ENCODE peak calls at places on chromosomes 3 and 15, in eight cellular contexts. S, H, J, I, F, X, G and L are unnamed samples.

GRCh38 chr3:167876603-167877325 is 141.2 kb downstream of the SERPINI1 start:
- DNase-seq in S (no peak), H (no peak), J (peak; percentile 73), I (no peak), F (peak; percentile 77), X (no peak), G (no peak), L (peak; percentile 76)

GRCh38 chr3:5072100-5072816 is 49.8 kb upstream of the ARL8B start:
- DNase-seq in S (no peak), H (no peak), J (no peak), I (no peak), F (no peak), X (no peak), G (no peak), L (peak; percentile 75)

GRCh38 chr3:48410205-48411040 is 19.5 kb downstream of the PLXNB1 start:
- DNase-seq in S (peak; percentile 45), H (peak; percentile 79), J (no peak), I (no peak), F (no peak), X (no peak), G (peak; percentile 21), L (no peak)

GRCh38 chr3:174547801-174548200 is 311.3 kb upstream of the NAALADL2 start:
- DNase-seq in S (no peak), H (no peak), J (no peak), I (no peak), F (no peak), X (no peak), G (no peak), L (no peak)

GRCh38 chr3:8853081-8853480 is 83.7 kb upstream of the OXTR start:
- DNase-seq in S (no peak), H (no peak), J (no peak), I (no peak), F (no peak), X (no peak), G (no peak), L (no peak)

GRCh38 chr3:56137406-56137805 is 330.9 kb downstream of the ERC2 start:
- DNase-seq in S (no peak), H (peak; percentile 43), J (peak; percentile 77), I (no peak), F (no peak), X (no peak), G (no peak), L (no peak)

GRCh38 chr3:141412087-141412935 is 44.0 kb downstream of the ZBTB38 start:
- DNase-seq in S (no peak), H (no peak), J (peak; percentile 80), I (peak; percentile 56), F (peak; percentile 59), X (peak; percentile 33), G (no peak), L (peak; percentile 60)

GRCh38 chr15:79896634-79897379 is at the start of gene MTHFS:
- DNase-seq in S (peak; percentile 89), H (peak; percentile 92), J (peak; percentile 86), I (peak; percentile 84), F (peak; percentile 86), X (peak; percentile 84), G (peak; percentile 88), L (peak; percentile 68)

GRCh38 chr15:74345051-74345450 is 22.4 kb downstream of the CYP11A1 start:
- DNase-seq in S (no peak), H (no peak), J (peak; percentile 46), I (no peak), F (no peak), X (no peak), G (no peak), L (no peak)

GRCh38 chr15:76310470-76311070 is 699 bp downstream of the ETFA start:
- DNase-seq in S (no peak), H (no peak), J (peak; percentile 18), I (no peak), F (peak; percentile 3), X (no peak), G (no peak), L (no peak)

GRCh38 chr3:64240445-64240844 is 15.2 kb upstream of the PRICKLE2 start:
- DNase-seq in S (no peak), H (no peak), J (no peak), I (no peak), F (no peak), X (no peak), G (no peak), L (no peak)
- H3K27ac ChIP-seq in S (peak overlapping the region; percentile 68), H (no peak overlapping the region), J (no peak overlapping the region), I (no peak overlapping the region), F (no peak overlapping the region), X (no peak overlapping the region), G (no peak overlapping the region), L (no peak overlapping the region)

GRCh38 chr3:94159062-94159726 is 96.3 kb downstream of the NSUN3 start:
- DNase-seq in S (peak; percentile 54), H (no peak), J (peak; percentile 79), I (no peak), F (peak; percentile 65), X (peak; percentile 17), G (no peak), L (peak; percentile 59)
- TF ChIP-seq CTCF in S (no peak), H (no peak), J (no peak), I (no peak), F (no peak), X (no peak), G (peak; percentile 25), L (peak; percentile 31)

GRCh38 chr3:127262533-127262932 is 25.3 kb downstream of the PRR20G start:
- DNase-seq in S (no peak), H (peak; percentile 71), J (no peak), I (no peak), F (no peak), X (no peak), G (no peak), L (no peak)
- H3K27me3 ChIP-seq in S (no peaks in the 10 kb centered on the region), H (peaks cover 23% of the 10 kb centered on the region), J (no peaks in the 10 kb centered on the region), I (no peaks in the 10 kb centered on the region), F (peaks cover 8% of the 10 kb centered on the region), X (peaks cover 8% of the 10 kb centered on the region), G (no peaks in the 10 kb centered on the region), L (peaks cover 1% of the 10 kb centered on the region)

GRCh38 chr15:31434418-31435255 is 108.0 kb downstream of the KLF13 start:
- DNase-seq in S (no peak), H (peak; percentile 99), J (peak; percentile 91), I (peak; percentile 11), F (peak; percentile 56), X (no peak), G (no peak), L (peak; percentile 86)
- H3K27ac ChIP-seq in S (peak overlapping the region; percentile 6), H (peak overlapping the region; percentile 95), J (no peak overlapping the region), I (no peak overlapping the region), F (no peak overlapping the region), X (no peak overlapping the region), G (no peak overlapping the region), L (peak overlapping the region; percentile 99)

DNA sequence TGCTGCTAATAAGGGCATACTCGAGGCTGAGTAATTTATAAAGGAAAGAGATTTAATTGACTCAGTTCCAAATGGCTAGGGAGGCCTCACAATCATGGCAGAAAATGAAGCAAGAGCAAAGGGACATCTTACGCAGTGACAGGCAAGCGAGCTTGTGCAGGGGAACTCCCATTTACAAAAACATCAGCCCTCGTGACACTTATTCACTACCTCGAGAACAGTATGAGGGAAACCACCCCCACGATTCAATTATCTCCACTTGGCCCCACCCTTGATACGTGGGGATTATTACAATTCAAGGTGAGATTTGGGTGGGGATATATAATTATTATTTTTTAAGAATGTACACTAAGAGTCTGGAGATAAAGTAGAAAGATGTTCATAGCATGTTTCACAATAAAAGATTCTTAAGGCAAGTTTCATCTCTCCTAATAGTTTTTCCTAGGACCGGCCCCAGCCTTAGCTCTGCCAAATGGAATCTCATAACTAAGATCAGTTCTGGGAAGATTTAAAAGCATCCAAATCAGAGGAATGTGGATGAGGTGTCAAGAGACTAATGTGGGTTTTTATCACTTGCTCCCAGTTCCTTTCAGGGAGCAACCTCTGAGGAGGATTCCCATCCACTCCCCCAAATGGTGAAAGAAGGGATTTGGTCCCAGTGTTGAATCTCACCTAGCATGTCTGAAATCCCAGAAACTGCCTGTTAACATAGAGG is 221.0 kb downstream of the ZMAT3 start:
- DNase-seq in S (no peak), H (no peak), J (no peak), I (no peak), F (no peak), X (no peak), G (no peak), L (no peak)
- TF ChIP-seq CTCF in S (no peak), H (no peak), J (no peak), I (no peak), F (no peak), X (no peak), G (no peak), L (no peak)

DNA sequence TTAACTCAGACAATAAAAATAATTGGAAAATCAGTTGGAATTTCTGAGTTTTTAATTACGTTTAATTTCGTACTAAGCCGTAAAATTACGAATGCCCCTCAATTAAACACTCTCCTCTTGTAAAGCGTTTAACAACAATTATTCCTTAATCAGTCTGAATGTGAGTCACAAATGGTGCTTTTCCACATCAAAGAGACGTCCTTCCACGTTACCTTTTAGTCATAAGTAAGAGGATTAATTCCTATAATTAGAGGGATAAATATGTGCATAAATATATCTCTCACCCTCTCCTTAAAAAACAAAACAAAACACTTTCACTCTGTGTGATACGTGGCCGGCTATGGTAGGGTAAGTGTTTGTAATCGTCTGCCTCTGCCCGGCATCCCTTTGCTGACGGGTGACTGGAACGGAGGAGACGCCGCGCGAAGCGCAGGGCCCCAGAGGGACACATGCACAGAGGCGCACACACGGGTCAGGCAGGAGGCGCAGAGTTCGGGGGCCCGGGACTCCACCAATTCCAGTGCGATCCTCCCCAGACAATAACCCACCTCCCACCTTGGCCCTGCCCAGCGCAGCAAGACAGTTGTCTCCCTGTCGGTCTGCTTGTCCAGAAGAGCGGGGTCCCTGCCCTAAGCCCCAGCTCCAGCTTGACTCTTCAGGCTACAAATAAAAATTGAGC is 9.7 kb upstream of the MEIS2 start:
- DNase-seq in S (no peak), H (no peak), J (peak; percentile 82), I (peak; percentile 66), F (no peak), X (no peak), G (peak; percentile 51), L (peak; percentile 29)
- H3K27me3 ChIP-seq in S (peaks cover 99% of the 10 kb centered on the region), H (peaks cover 33% of the 10 kb centered on the region), J (no peaks in the 10 kb centered on the region), I (peaks cover 95% of the 10 kb centered on the region), F (no peaks in the 10 kb centered on the region), X (no peaks in the 10 kb centered on the region), G (no peaks in the 10 kb centered on the region), L (peaks cover 77% of the 10 kb centered on the region)

GRCh38 chr3:14441240-14441919 is 39.0 kb downstream of the SLC6A6 start:
- DNase-seq in S (no peak), H (peak; percentile 72), J (no peak), I (no peak), F (peak; percentile 67), X (peak; percentile 59), G (no peak), L (no peak)

GRCh38 chr3:14439501-14440167 is 37.2 kb downstream of the SLC6A6 start:
- DNase-seq in S (no peak), H (peak; percentile 87), J (peak; percentile 76), I (no peak), F (no peak), X (peak; percentile 31), G (peak; percentile 87), L (no peak)

GRCh38 chr3:14440531-14441239 is 38.3 kb downstream of the SLC6A6 start:
- DNase-seq in S (no peak), H (peak; percentile 86), J (peak; percentile 34), I (peak; percentile 77), F (peak; percentile 21), X (peak; percentile 62), G (peak; percentile 88), L (no peak)

GRCh38 chr3:14438929-14439328 is 36.5 kb downstream of the SLC6A6 start:
- DNase-seq in S (no peak), H (no peak), J (no peak), I (no peak), F (no peak), X (no peak), G (no peak), L (no peak)

DNA sequence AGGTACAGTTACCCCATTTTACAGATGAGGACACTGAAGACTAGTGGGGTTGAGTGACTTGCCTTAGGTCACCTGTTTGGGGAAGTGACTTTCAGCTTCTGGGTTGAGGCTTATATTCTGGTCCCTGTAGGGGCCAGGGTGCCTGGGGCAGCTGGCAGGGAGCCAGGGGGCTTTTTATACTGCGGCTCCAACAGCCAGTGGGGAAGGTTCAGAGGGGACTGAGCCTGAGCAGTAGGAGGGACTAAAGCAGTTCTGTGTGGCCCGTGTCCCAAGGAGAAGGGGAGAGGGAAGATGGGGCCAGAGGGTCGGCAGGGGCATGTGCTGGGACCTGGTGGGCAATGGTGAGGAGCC is 37.7 kb downstream of the SLC6A6 start:
- DNase-seq in S (no peak), H (peak; percentile 72), J (no peak), I (no peak), F (no peak), X (no peak), G (no peak), L (no peak)
- H3K27ac ChIP-seq in S (no peak overlapping the region), H (no peak overlapping the region), J (no peak overlapping the region), I (no peak overlapping the region), F (no peak overlapping the region), X (no peak overlapping the region), G (no peak overlapping the region), L (no peak overlapping the region)